ENCODE peak calls at places on chromosomes 7 and 10, in ten cellular contexts. One of them, this sample, is unnamed.

GRCh38 chr7:157394246-157395191 is 57.7 kb downstream of the DNAJB6 start:
- DNase-seq in Right ventricle myocardium superior: no peak
- DNase-seq in colonic mucosa: no peak
- DNase-seq in mucosa of gallbladder: no peak
- DNase-seq in tibial nerve: no peak
- DNase-seq in small intestine: no peak
- DNase-seq in dorsolateral prefrontal cortex: no peak
- DNase-seq in cardiac fibroblast: peak; percentile 52
- DNase-seq in stimulated activated CD4-positive, alpha-beta T cell treated with anti-CD3 and anti-CD28 coated beads, Interleukin-2, amount 100 ng/mL, for 24 hours: no peak
- DNase-seq in brain microvascular endothelial cell: peak; percentile 18
- DNase-seq in this sample: no peak

GRCh38 chr7:99562114-99562784 is 3.8 kb downstream of the ZNF655 start:
- DNase-seq in Right ventricle myocardium superior: no peak
- DNase-seq in cardiac fibroblast: no peak
- DNase-seq in stimulated activated CD4-positive, alpha-beta T cell treated with anti-CD3 and anti-CD28 coated beads, Interleukin-2, amount 100 ng/mL, for 24 hours: no peak
- DNase-seq in brain microvascular endothelial cell: no peak
- DNase-seq in tibial nerve: no peak
- DNase-seq in mucosa of gallbladder: no peak
- DNase-seq in small intestine: no peak
- DNase-seq in colonic mucosa: no peak
- DNase-seq in dorsolateral prefrontal cortex: no peak
- DNase-seq in this sample: no peak

GRCh38 chr7:4204530-4205165 is 477.4 kb upstream of the FOXK1 start:
- DNase-seq in tibial nerve: no peak
- DNase-seq in dorsolateral prefrontal cortex: no peak
- DNase-seq in Right ventricle myocardium superior: no peak
- DNase-seq in colonic mucosa: no peak
- DNase-seq in brain microvascular endothelial cell: no peak
- DNase-seq in stimulated activated CD4-positive, alpha-beta T cell treated with anti-CD3 and anti-CD28 coated beads, Interleukin-2, amount 100 ng/mL, for 24 hours: peak; percentile 36
- DNase-seq in small intestine: no peak
- DNase-seq in mucosa of gallbladder: no peak
- DNase-seq in cardiac fibroblast: no peak
- DNase-seq in this sample: no peak

GRCh38 chr7:126079151-126079550 is 1149.5 kb upstream of the POT1 start:
- DNase-seq in dorsolateral prefrontal cortex: no peak
- DNase-seq in brain microvascular endothelial cell: no peak
- DNase-seq in tibial nerve: no peak
- DNase-seq in stimulated activated CD4-positive, alpha-beta T cell treated with anti-CD3 and anti-CD28 coated beads, Interleukin-2, amount 100 ng/mL, for 24 hours: no peak
- DNase-seq in Right ventricle myocardium superior: no peak
- DNase-seq in mucosa of gallbladder: no peak
- DNase-seq in colonic mucosa: no peak
- DNase-seq in small intestine: no peak
- DNase-seq in cardiac fibroblast: no peak
- DNase-seq in this sample: no peak

GRCh38 chr7:5296015-5296621 is 13.4 kb downstream of the SLC29A4 start:
- DNase-seq in colonic mucosa: no peak
- DNase-seq in mucosa of gallbladder: no peak
- DNase-seq in dorsolateral prefrontal cortex: no peak
- DNase-seq in tibial nerve: no peak
- DNase-seq in small intestine: no peak
- DNase-seq in cardiac fibroblast: no peak
- DNase-seq in stimulated activated CD4-positive, alpha-beta T cell treated with anti-CD3 and anti-CD28 coated beads, Interleukin-2, amount 100 ng/mL, for 24 hours: peak; percentile 8
- DNase-seq in brain microvascular endothelial cell: no peak
- DNase-seq in Right ventricle myocardium superior: no peak
- DNase-seq in this sample: no peak

GRCh38 chr7:13880789-13881188 is 108.7 kb downstream of the ETV1 start:
- DNase-seq in cardiac fibroblast: peak; percentile 45
- DNase-seq in Right ventricle myocardium superior: no peak
- DNase-seq in stimulated activated CD4-positive, alpha-beta T cell treated with anti-CD3 and anti-CD28 coated beads, Interleukin-2, amount 100 ng/mL, for 24 hours: no peak
- DNase-seq in mucosa of gallbladder: no peak
- DNase-seq in brain microvascular endothelial cell: peak; percentile 60
- DNase-seq in tibial nerve: no peak
- DNase-seq in dorsolateral prefrontal cortex: no peak
- DNase-seq in colonic mucosa: no peak
- DNase-seq in small intestine: no peak
- DNase-seq in this sample: peak; percentile 71

GRCh38 chr7:94289071-94289470 is 105.6 kb upstream of the COL1A2 start:
- DNase-seq in cardiac fibroblast: peak; percentile 93
- DNase-seq in tibial nerve: peak; percentile 50
- DNase-seq in brain microvascular endothelial cell: peak; percentile 87
- DNase-seq in colonic mucosa: peak; percentile 48
- DNase-seq in small intestine: peak; percentile 44
- DNase-seq in stimulated activated CD4-positive, alpha-beta T cell treated with anti-CD3 and anti-CD28 coated beads, Interleukin-2, amount 100 ng/mL, for 24 hours: no peak
- DNase-seq in mucosa of gallbladder: peak; percentile 77
- DNase-seq in dorsolateral prefrontal cortex: no peak
- DNase-seq in Right ventricle myocardium superior: peak; percentile 57
- DNase-seq in this sample: peak; percentile 62

GRCh38 chr10:15472008-15472407 is 100.9 kb upstream of the FAM171A1 start:
- DNase-seq in small intestine: no peak
- DNase-seq in dorsolateral prefrontal cortex: no peak
- DNase-seq in mucosa of gallbladder: no peak
- DNase-seq in brain microvascular endothelial cell: no peak
- DNase-seq in stimulated activated CD4-positive, alpha-beta T cell treated with anti-CD3 and anti-CD28 coated beads, Interleukin-2, amount 100 ng/mL, for 24 hours: no peak
- DNase-seq in tibial nerve: no peak
- DNase-seq in cardiac fibroblast: peak; percentile 45
- DNase-seq in Right ventricle myocardium superior: no peak
- DNase-seq in colonic mucosa: no peak
- DNase-seq in this sample: no peak

GRCh38 chr10:69914373-69915268 is 112.9 kb downstream of the COL13A1 start:
- DNase-seq in dorsolateral prefrontal cortex: peak; percentile 74
- DNase-seq in small intestine: peak; percentile 72
- DNase-seq in brain microvascular endothelial cell: peak; percentile 58
- DNase-seq in cardiac fibroblast: peak; percentile 77
- DNase-seq in stimulated activated CD4-positive, alpha-beta T cell treated with anti-CD3 and anti-CD28 coated beads, Interleukin-2, amount 100 ng/mL, for 24 hours: peak; percentile 74
- DNase-seq in tibial nerve: peak; percentile 57
- DNase-seq in mucosa of gallbladder: peak; percentile 61
- DNase-seq in Right ventricle myocardium superior: peak; percentile 82
- DNase-seq in colonic mucosa: peak; percentile 77
- DNase-seq in this sample: peak; percentile 13

GRCh38 chr7:116420003-116420402 is 79.5 kb upstream of the CAV2 start:
- DNase-seq in cardiac fibroblast: no peak
- DNase-seq in tibial nerve: no peak
- DNase-seq in stimulated activated CD4-positive, alpha-beta T cell treated with anti-CD3 and anti-CD28 coated beads, Interleukin-2, amount 100 ng/mL, for 24 hours: no peak
- DNase-seq in small intestine: no peak
- DNase-seq in colonic mucosa: no peak
- DNase-seq in dorsolateral prefrontal cortex: no peak
- DNase-seq in Right ventricle myocardium superior: no peak
- DNase-seq in brain microvascular endothelial cell: no peak
- DNase-seq in mucosa of gallbladder: no peak
- DNase-seq in this sample: no peak

GRCh38 chr7:143331179-143331825 is 15.4 kb downstream of the CLCN1 start:
- DNase-seq in brain microvascular endothelial cell: peak; percentile 88
- DNase-seq in mucosa of gallbladder: peak; percentile 72
- DNase-seq in colonic mucosa: no peak
- DNase-seq in tibial nerve: no peak
- DNase-seq in Right ventricle myocardium superior: no peak
- DNase-seq in small intestine: no peak
- DNase-seq in cardiac fibroblast: peak; percentile 94
- DNase-seq in dorsolateral prefrontal cortex: no peak
- DNase-seq in stimulated activated CD4-positive, alpha-beta T cell treated with anti-CD3 and anti-CD28 coated beads, Interleukin-2, amount 100 ng/mL, for 24 hours: no peak
- DNase-seq in this sample: peak; percentile 95

GRCh38 chr7:50783304-50783703 is 608 bp upstream of the GRB10 start:
- DNase-seq in dorsolateral prefrontal cortex: no peak
- DNase-seq in stimulated activated CD4-positive, alpha-beta T cell treated with anti-CD3 and anti-CD28 coated beads, Interleukin-2, amount 100 ng/mL, for 24 hours: no peak
- DNase-seq in tibial nerve: no peak
- DNase-seq in cardiac fibroblast: no peak
- DNase-seq in mucosa of gallbladder: no peak
- DNase-seq in brain microvascular endothelial cell: no peak
- DNase-seq in colonic mucosa: no peak
- DNase-seq in Right ventricle myocardium superior: no peak
- DNase-seq in small intestine: no peak
- DNase-seq in this sample: no peak

GRCh38 chr7:44103941-44104879 is at the start of gene AEBP1:
- DNase-seq in stimulated activated CD4-positive, alpha-beta T cell treated with anti-CD3 and anti-CD28 coated beads, Interleukin-2, amount 100 ng/mL, for 24 hours: peak; percentile 47
- DNase-seq in tibial nerve: no peak
- DNase-seq in dorsolateral prefrontal cortex: no peak
- DNase-seq in brain microvascular endothelial cell: no peak
- DNase-seq in colonic mucosa: no peak
- DNase-seq in small intestine: no peak
- DNase-seq in cardiac fibroblast: peak; percentile 33
- DNase-seq in Right ventricle myocardium superior: no peak
- DNase-seq in mucosa of gallbladder: no peak
- DNase-seq in this sample: no peak

GRCh38 chr10:29319205-29319781 is 30.4 kb downstream of the LYZL1 start:
- DNase-seq in cardiac fibroblast: no peak
- DNase-seq in small intestine: no peak
- DNase-seq in stimulated activated CD4-positive, alpha-beta T cell treated with anti-CD3 and anti-CD28 coated beads, Interleukin-2, amount 100 ng/mL, for 24 hours: no peak
- DNase-seq in tibial nerve: no peak
- DNase-seq in Right ventricle myocardium superior: no peak
- DNase-seq in brain microvascular endothelial cell: no peak
- DNase-seq in dorsolateral prefrontal cortex: no peak
- DNase-seq in colonic mucosa: no peak
- DNase-seq in mucosa of gallbladder: no peak
- DNase-seq in this sample: no peak

GRCh38 chr7:129664029-129665012 is 52.8 kb downstream of the NRF1 start:
- DNase-seq in small intestine: peak; percentile 32
- DNase-seq in tibial nerve: no peak
- DNase-seq in cardiac fibroblast: peak; percentile 86
- DNase-seq in dorsolateral prefrontal cortex: no peak
- DNase-seq in Right ventricle myocardium superior: no peak
- DNase-seq in stimulated activated CD4-positive, alpha-beta T cell treated with anti-CD3 and anti-CD28 coated beads, Interleukin-2, amount 100 ng/mL, for 24 hours: no peak
- DNase-seq in colonic mucosa: no peak
- DNase-seq in brain microvascular endothelial cell: peak; percentile 49
- DNase-seq in mucosa of gallbladder: no peak
- DNase-seq in this sample: peak; percentile 32

GRCh38 chr10:68156373-68157185 is 47.3 kb downstream of the MYPN start:
- DNase-seq in small intestine: peak; percentile 78
- DNase-seq in tibial nerve: peak; percentile 31
- DNase-seq in stimulated activated CD4-positive, alpha-beta T cell treated with anti-CD3 and anti-CD28 coated beads, Interleukin-2, amount 100 ng/mL, for 24 hours: peak; percentile 56
- DNase-seq in dorsolateral prefrontal cortex: no peak
- DNase-seq in Right ventricle myocardium superior: no peak
- DNase-seq in cardiac fibroblast: peak; percentile 87
- DNase-seq in mucosa of gallbladder: peak; percentile 78
- DNase-seq in brain microvascular endothelial cell: peak; percentile 76
- DNase-seq in colonic mucosa: peak; percentile 71
- DNase-seq in this sample: no peak

GRCh38 chr7:100432053-100432452 is 2.4 kb downstream of the MEPCE start:
- DNase-seq in small intestine: no peak
- DNase-seq in cardiac fibroblast: no peak
- DNase-seq in Right ventricle myocardium superior: no peak
- DNase-seq in stimulated activated CD4-positive, alpha-beta T cell treated with anti-CD3 and anti-CD28 coated beads, Interleukin-2, amount 100 ng/mL, for 24 hours: no peak
- DNase-seq in brain microvascular endothelial cell: no peak
- DNase-seq in dorsolateral prefrontal cortex: no peak
- DNase-seq in mucosa of gallbladder: no peak
- DNase-seq in tibial nerve: no peak
- DNase-seq in colonic mucosa: no peak
- DNase-seq in this sample: no peak

GRCh38 chr10:106941297-106942034 is 223.0 kb downstream of the SORCS1 start:
- DNase-seq in brain microvascular endothelial cell: no peak
- DNase-seq in tibial nerve: no peak
- DNase-seq in stimulated activated CD4-positive, alpha-beta T cell treated with anti-CD3 and anti-CD28 coated beads, Interleukin-2, amount 100 ng/mL, for 24 hours: no peak
- DNase-seq in small intestine: no peak
- DNase-seq in mucosa of gallbladder: peak; percentile 42
- DNase-seq in cardiac fibroblast: no peak
- DNase-seq in colonic mucosa: no peak
- DNase-seq in Right ventricle myocardium superior: no peak
- DNase-seq in dorsolateral prefrontal cortex: no peak
- DNase-seq in this sample: no peak

GRCh38 chr10:497898-498451 is 191.5 kb downstream of the DIP2C start:
- DNase-seq in small intestine: no peak
- DNase-seq in colonic mucosa: no peak
- DNase-seq in mucosa of gallbladder: no peak
- DNase-seq in Right ventricle myocardium superior: no peak
- DNase-seq in cardiac fibroblast: no peak
- DNase-seq in stimulated activated CD4-positive, alpha-beta T cell treated with anti-CD3 and anti-CD28 coated beads, Interleukin-2, amount 100 ng/mL, for 24 hours: no peak
- DNase-seq in dorsolateral prefrontal cortex: peak; percentile 64
- DNase-seq in tibial nerve: no peak
- DNase-seq in brain microvascular endothelial cell: no peak
- DNase-seq in this sample: no peak

GRCh38 chr10:126243306-126243705 is 145.0 kb downstream of the ADAM12 start:
- DNase-seq in small intestine: no peak
- DNase-seq in stimulated activated CD4-positive, alpha-beta T cell treated with anti-CD3 and anti-CD28 coated beads, Interleukin-2, amount 100 ng/mL, for 24 hours: no peak
- DNase-seq in cardiac fibroblast: no peak
- DNase-seq in brain microvascular endothelial cell: no peak
- DNase-seq in dorsolateral prefrontal cortex: no peak
- DNase-seq in tibial nerve: no peak
- DNase-seq in Right ventricle myocardium superior: no peak
- DNase-seq in mucosa of gallbladder: no peak
- DNase-seq in colonic mucosa: no peak
- DNase-seq in this sample: no peak

GRCh38 chr10:89522463-89522862 is 12.9 kb downstream of the SLC16A12 start:
- DNase-seq in cardiac fibroblast: peak; percentile 69
- DNase-seq in tibial nerve: no peak
- DNase-seq in stimulated activated CD4-positive, alpha-beta T cell treated with anti-CD3 and anti-CD28 coated beads, Interleukin-2, amount 100 ng/mL, for 24 hours: no peak
- DNase-seq in colonic mucosa: no peak
- DNase-seq in dorsolateral prefrontal cortex: no peak
- DNase-seq in Right ventricle myocardium superior: no peak
- DNase-seq in brain microvascular endothelial cell: no peak
- DNase-seq in mucosa of gallbladder: no peak
- DNase-seq in small intestine: no peak
- DNase-seq in this sample: no peak

GRCh38 chr10:84375011-84375410 is 46.6 kb downstream of the CCSER2 start:
- DNase-seq in stimulated activated CD4-positive, alpha-beta T cell treated with anti-CD3 and anti-CD28 coated beads, Interleukin-2, amount 100 ng/mL, for 24 hours: no peak
- DNase-seq in tibial nerve: no peak
- DNase-seq in brain microvascular endothelial cell: peak; percentile 51
- DNase-seq in Right ventricle myocardium superior: no peak
- DNase-seq in mucosa of gallbladder: peak; percentile 47
- DNase-seq in dorsolateral prefrontal cortex: no peak
- DNase-seq in small intestine: peak; percentile 64
- DNase-seq in colonic mucosa: peak; percentile 57
- DNase-seq in cardiac fibroblast: peak; percentile 79
- DNase-seq in this sample: peak; percentile 19

GRCh38 chr10:79104264-79104954 is 35.6 kb downstream of the ZMIZ1 start:
- DNase-seq in colonic mucosa: no peak
- DNase-seq in brain microvascular endothelial cell: no peak
- DNase-seq in tibial nerve: peak; percentile 57
- DNase-seq in Right ventricle myocardium superior: peak; percentile 74
- DNase-seq in cardiac fibroblast: peak; percentile 55
- DNase-seq in mucosa of gallbladder: no peak
- DNase-seq in small intestine: no peak
- DNase-seq in dorsolateral prefrontal cortex: no peak
- DNase-seq in stimulated activated CD4-positive, alpha-beta T cell treated with anti-CD3 and anti-CD28 coated beads, Interleukin-2, amount 100 ng/mL, for 24 hours: no peak
- DNase-seq in this sample: no peak

GRCh38 chr10:131857156-131858117 is 43.4 kb upstream of the PPP2R2D start:
- DNase-seq in cardiac fibroblast: no peak
- DNase-seq in small intestine: no peak
- DNase-seq in brain microvascular endothelial cell: no peak
- DNase-seq in colonic mucosa: no peak
- DNase-seq in Right ventricle myocardium superior: no peak
- DNase-seq in mucosa of gallbladder: no peak
- DNase-seq in dorsolateral prefrontal cortex: peak; percentile 32
- DNase-seq in stimulated activated CD4-positive, alpha-beta T cell treated with anti-CD3 and anti-CD28 coated beads, Interleukin-2, amount 100 ng/mL, for 24 hours: no peak
- DNase-seq in tibial nerve: no peak
- DNase-seq in this sample: no peak

GRCh38 chr10:48254745-48255144 is 19.8 kb downstream of the FRMPD2 start:
- DNase-seq in mucosa of gallbladder: no peak
- DNase-seq in tibial nerve: no peak
- DNase-seq in Right ventricle myocardium superior: no peak
- DNase-seq in small intestine: no peak
- DNase-seq in brain microvascular endothelial cell: no peak
- DNase-seq in stimulated activated CD4-positive, alpha-beta T cell treated with anti-CD3 and anti-CD28 coated beads, Interleukin-2, amount 100 ng/mL, for 24 hours: no peak
- DNase-seq in cardiac fibroblast: no peak
- DNase-seq in colonic mucosa: no peak
- DNase-seq in dorsolateral prefrontal cortex: no peak
- DNase-seq in this sample: no peak

GRCh38 chr7:28773423-28774129 is 184.6 kb downstream of the TRIL start:
- DNase-seq in stimulated activated CD4-positive, alpha-beta T cell treated with anti-CD3 and anti-CD28 coated beads, Interleukin-2, amount 100 ng/mL, for 24 hours: no peak
- DNase-seq in brain microvascular endothelial cell: no peak
- DNase-seq in dorsolateral prefrontal cortex: no peak
- DNase-seq in cardiac fibroblast: no peak
- DNase-seq in Right ventricle myocardium superior: no peak
- DNase-seq in small intestine: peak; percentile 13
- DNase-seq in colonic mucosa: peak; percentile 52
- DNase-seq in tibial nerve: no peak
- DNase-seq in mucosa of gallbladder: no peak
- DNase-seq in this sample: no peak

GRCh38 chr10:77809336-77809735 is 117.2 kb downstream of the DLG5 start:
- DNase-seq in colonic mucosa: no peak
- DNase-seq in tibial nerve: no peak
- DNase-seq in dorsolateral prefrontal cortex: no peak
- DNase-seq in Right ventricle myocardium superior: no peak
- DNase-seq in stimulated activated CD4-positive, alpha-beta T cell treated with anti-CD3 and anti-CD28 coated beads, Interleukin-2, amount 100 ng/mL, for 24 hours: no peak
- DNase-seq in small intestine: no peak
- DNase-seq in brain microvascular endothelial cell: no peak
- DNase-seq in mucosa of gallbladder: no peak
- DNase-seq in cardiac fibroblast: no peak
- DNase-seq in this sample: no peak

GRCh38 chr10:3666525-3667302 is 118.3 kb downstream of the KLF6 start:
- DNase-seq in brain microvascular endothelial cell: no peak
- DNase-seq in stimulated activated CD4-positive, alpha-beta T cell treated with anti-CD3 and anti-CD28 coated beads, Interleukin-2, amount 100 ng/mL, for 24 hours: peak; percentile 39
- DNase-seq in mucosa of gallbladder: no peak
- DNase-seq in colonic mucosa: no peak
- DNase-seq in small intestine: peak; percentile 17
- DNase-seq in tibial nerve: no peak
- DNase-seq in dorsolateral prefrontal cortex: no peak
- DNase-seq in Right ventricle myocardium superior: peak; percentile 62
- DNase-seq in cardiac fibroblast: no peak
- DNase-seq in this sample: no peak

This sample was measured in skeletal muscle cell.